ENCODE peak calls at places on chromosomes 7 and 10, in seven cellular contexts. Q is GM12864; T is left ventricle myocardium superior; U is astrocyte of the cerebellum; M is SW 1271; D is left cardiac atrium; I is CD4-positive, alpha-beta T cell. V is an unnamed sample.

GRCh38 chr7:110130669-110131068 is 960.3 kb upstream of the LRRN3 start:
- DNase-seq in Q (no peak), T (no peak), U (no peak), M (no peak), D (no peak), I (no peak), V (no peak)

GRCh38 chr7:23918856-23919255 is 208.8 kb downstream of the STK31 start:
- DNase-seq in Q (no peak), T (no peak), U (peak), M (no peak), D (no peak), I (no peak), V (no peak)

GRCh38 chr7:97401398-97401797 is 283.9 kb downstream of the SDHAF3 start:
- DNase-seq in Q (no peak), T (no peak), U (no peak), M (no peak), D (no peak), I (no peak), V (no peak)

GRCh38 chr7:42238709-42239395 is 1.8 kb upstream of the GLI3 start:
- DNase-seq in Q (no peak), T (no peak), U (no peak), M (no peak), D (no peak), I (no peak), V (no peak)

GRCh38 chr10:76962851-76963250 is 674.8 kb downstream of the KCNMA1 start:
- DNase-seq in Q (no peak), T (no peak), U (no peak), M (no peak), D (no peak), I (no peak), V (no peak)

GRCh38 chr7:85125679-85126078 is 61.2 kb downstream of the SEMA3D start:
- DNase-seq in Q (no peak), T (no peak), U (peak), M (no peak), D (no peak), I (no peak), V (no peak)

GRCh38 chr7:157637216-157637954 is 300.6 kb downstream of the DNAJB6 start:
- DNase-seq in Q (no peak), T (no peak), U (no peak), M (no peak), D (no peak), I (no peak), V (no peak)

GRCh38 chr10:132540456-132540855 is 2.9 kb downstream of the INPP5A start:
- DNase-seq in Q (no peak), T (peak), U (no peak), M (no peak), D (peak), I (no peak), V (no peak)

GRCh38 chr10:123847686-123848432 is 43.7 kb downstream of the CPXM2 start:
- DNase-seq in Q (no peak), T (no peak), U (no peak), M (no peak), D (no peak), I (no peak), V (no peak)

GRCh38 chr7:77537136-77537594 is at the start of gene PTPN12:
- DNase-seq in Q (no peak), T (no peak), U (peak), M (no peak), D (no peak), I (no peak), V (no peak)

GRCh38 chr7:120218702-120219101 is 54.3 kb upstream of the KCND2 start:
- DNase-seq in Q (no peak), T (no peak), U (no peak), M (no peak), D (peak), I (no peak), V (no peak)

GRCh38 chr10:70810967-70811366 is 4.8 kb upstream of the SGPL1 start:
- DNase-seq in Q (no peak), T (no peak), U (no peak), M (no peak), D (no peak), I (no peak), V (no peak)

GRCh38 chr10:103512591-103513382 is 19.3 kb downstream of the NEURL1 start:
- DNase-seq in Q (no peak), T (no peak), U (no peak), M (no peak), D (no peak), I (no peak), V (no peak)

GRCh38 chr7:75944507-75944906 is 29.6 kb downstream of the POR start:
- DNase-seq in Q (no peak), T (no peak), U (no peak), M (no peak), D (no peak), I (no peak), V (no peak)

GRCh38 chr7:19747740-19748339 is 25.6 kb downstream of the TMEM196 start:
- DNase-seq in Q (no peak), T (no peak), U (peak), M (no peak), D (no peak), I (no peak), V (no peak)

GRCh38 chr10:60919551-60919950 is 24.4 kb downstream of the RHOBTB1 start:
- DNase-seq in Q (no peak), T (no peak), U (no peak), M (no peak), D (no peak), I (no peak), V (no peak)

GRCh38 chr7:95199779-95200558 is 124.4 kb downstream of the PON1 start:
- DNase-seq in Q (peak), T (peak), U (peak), M (no peak), D (peak), I (no peak), V (no peak)

GRCh38 chr10:33195608-33196376 is 138.7 kb downstream of the NRP1 start:
- DNase-seq in Q (no peak), T (no peak), U (no peak), M (no peak), D (no peak), I (no peak), V (no peak)

GRCh38 chr7:23115991-23116390 is 10.4 kb downstream of the KLHL7 start:
- DNase-seq in Q (no peak), T (no peak), U (no peak), M (no peak), D (no peak), I (no peak), V (no peak)

V was measured in breast epithelium.